ENCODE peak calls at places on chromosomes 4 and X, in six cellular contexts. M, Z, E, S, D and W are unnamed samples.

GRCh38 chrX:128518508-128518907 is 466.3 kb upstream of the ACTRT1 start:
- DNase-seq in D (peak; percentile 4), E (no peak), S (no peak), M (no peak), Z (no peak), W (no peak)

GRCh38 chr4:141196227-141196928 is 24.3 kb upstream of the ZNF330 start:
- DNase-seq in Z (no peak), M (no peak), S (no peak), D (no peak), E (no peak), W (no peak)

GRCh38 chr4:73257995-73258667 is 467 bp downstream of the ANKRD17 start:
- DNase-seq in M (peak; percentile 52), E (no peak), D (peak; percentile 70), Z (peak; percentile 54), S (no peak), W (peak; percentile 20)

GRCh38 chrX:76253432-76253831 is 80.6 kb downstream of the PBDC1 start:
- DNase-seq in S (no peak), E (no peak), M (peak; percentile 18), Z (no peak), D (peak; percentile 48), W (peak; percentile 32)

GRCh38 chr4:175414602-175415001 is 397.5 kb downstream of the GPM6A start:
- DNase-seq in Z (no peak), S (no peak), E (no peak), D (no peak), M (no peak), W (no peak)

GRCh38 chr4:163554870-163555465 is 60.5 kb downstream of the TMA16 start:
- DNase-seq in D (peak; percentile 68), M (no peak), E (no peak), Z (no peak), S (no peak), W (no peak)

GRCh38 chrX:150771116-150771515 is 77.9 kb downstream of the MTMR1 start:
- DNase-seq in M (no peak), S (no peak), D (no peak), Z (no peak), E (no peak), W (no peak)

GRCh38 chr4:147916351-147916750 is 184.5 kb downstream of the ARHGAP10 start:
- DNase-seq in M (peak; percentile 60), S (no peak), D (no peak), Z (no peak), E (no peak), W (no peak)

GRCh38 chr4:87165886-87166285 is 54.5 kb downstream of the KLHL8 start:
- DNase-seq in S (no peak), Z (no peak), D (no peak), E (no peak), M (no peak), W (no peak)

GRCh38 chr4:73090738-73091137 is 21.2 kb upstream of the COX18 start:
- DNase-seq in D (no peak), S (no peak), M (no peak), Z (no peak), E (no peak), W (no peak)

GRCh38 chrX:135697614-135698013 is 15.8 kb upstream of the CT45A1 start:
- DNase-seq in E (no peak), D (no peak), S (no peak), Z (no peak), M (no peak), W (no peak)

GRCh38 chr4:112813790-112814189 is 176.8 kb downstream of the LARP7 start:
- DNase-seq in M (peak; percentile 54), S (no peak), D (no peak), E (no peak), Z (no peak), W (peak; percentile 47)

GRCh38 chr4:145703850-145704528 is 24.0 kb downstream of the C4orf51 start:
- DNase-seq in S (no peak), M (no peak), E (no peak), Z (no peak), D (no peak), W (no peak)

GRCh38 chr4:112889619-112890294 is 159.7 kb upstream of the ANK2 start:
- DNase-seq in E (no peak), M (peak; percentile 23), S (no peak), D (no peak), Z (no peak), W (no peak)

GRCh38 chr4:101000496-101000895 is 346.8 kb downstream of the PPP3CA start:
- DNase-seq in S (no peak), M (peak; percentile 34), E (no peak), D (no peak), Z (no peak), W (no peak)

GRCh38 chr4:138509346-138509745 is 267.2 kb upstream of the SLC7A11 start:
- DNase-seq in D (no peak), M (no peak), E (no peak), S (no peak), Z (no peak), W (no peak)

GRCh38 chr4:105596676-105597075 is 44.3 kb downstream of the ARHGEF38 start:
- DNase-seq in Z (no peak), S (no peak), E (no peak), M (no peak), D (no peak), W (no peak)

GRCh38 chrX:16914058-16914457 is 32.4 kb upstream of the REPS2 start:
- DNase-seq in D (no peak), E (no peak), Z (no peak), M (no peak), S (no peak), W (no peak)

GRCh38 chr4:163215896-163216295 is 49.2 kb upstream of the NAF1 start:
- DNase-seq in E (no peak), S (no peak), D (no peak), Z (no peak), M (no peak), W (no peak)

GRCh38 chr4:8732092-8732491 is 139.5 kb downstream of the CPZ start:
- DNase-seq in S (no peak), M (no peak), E (peak; percentile 42), Z (no peak), D (no peak), W (no peak)

GRCh38 chr4:185286571-185286970 is 77.2 kb downstream of the SNX25 start:
- DNase-seq in M (peak; percentile 22), E (no peak), Z (no peak), S (no peak), D (no peak), W (no peak)

GRCh38 chr4:16685536-16685935 is 212.9 kb downstream of the LDB2 start:
- DNase-seq in Z (no peak), D (no peak), M (peak; percentile 83), S (no peak), E (no peak), W (no peak)

GRCh38 chr4:109010534-109010933 is 247.7 kb upstream of the ETNPPL start:
- DNase-seq in M (no peak), S (no peak), D (no peak), E (no peak), Z (no peak), W (no peak)

GRCh38 chr4:2065106-2065930 is 6.2 kb downstream of the NAT8L start:
- DNase-seq in D (no peak), S (no peak), Z (peak; percentile 21), E (no peak), M (no peak), W (no peak)

GRCh38 chrX:43211570-43211969 is 433.6 kb upstream of the PPP1R2C start:
- DNase-seq in S (no peak), Z (no peak), E (no peak), D (no peak), M (no peak), W (no peak)

DNA sequence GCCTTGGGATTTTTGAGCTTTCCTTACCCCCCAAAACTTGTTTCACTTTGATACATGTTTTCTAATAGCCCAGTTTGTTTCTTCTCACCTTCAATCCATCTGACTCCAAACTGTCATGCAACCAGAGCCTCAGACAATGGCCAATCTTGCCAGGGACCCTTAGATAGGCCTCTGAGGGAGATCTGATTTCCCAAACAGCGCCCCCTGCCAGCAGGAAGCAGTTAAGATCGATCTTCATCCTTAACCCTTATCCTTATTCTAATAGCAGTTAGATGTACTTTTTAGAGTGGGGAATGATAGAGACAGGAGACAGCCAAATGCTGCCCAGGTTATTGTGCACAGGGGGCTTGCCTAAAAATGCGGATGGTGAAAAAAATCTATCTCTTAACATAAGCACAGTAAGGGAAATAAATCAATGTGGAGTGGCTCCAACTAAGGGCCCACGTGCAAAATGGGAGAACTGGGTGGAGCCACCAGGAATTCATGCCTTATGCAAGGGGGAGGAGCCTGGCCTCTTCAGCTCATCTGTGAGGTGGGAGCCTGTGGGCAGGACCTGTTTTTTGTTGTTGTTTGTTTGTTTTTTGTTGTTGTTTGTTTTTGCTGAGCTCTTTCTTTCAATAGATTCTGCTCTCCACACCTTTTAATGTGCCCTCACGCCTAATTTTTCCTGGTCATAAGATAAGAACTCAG is 833.6 kb upstream of the AGA start:
- DNase-seq in M (no peak), D (no peak), S (no peak), E (no peak), Z (no peak), W (no peak)
- TF ChIP-seq CTCF in M (no peak), D (peak; percentile 55), S (no peak), E (no peak), Z (no peak), W (no peak)

GRCh38 chr4:150799207-150799606 is 215.9 kb downstream of the LRBA start:
- DNase-seq in M (no peak), S (no peak), E (no peak), Z (no peak), D (no peak), W (no peak)
- TF ChIP-seq CTCF in M (peak; percentile 28), S (no peak), E (no peak), Z (no peak), D (no peak), W (no peak)

DNA sequence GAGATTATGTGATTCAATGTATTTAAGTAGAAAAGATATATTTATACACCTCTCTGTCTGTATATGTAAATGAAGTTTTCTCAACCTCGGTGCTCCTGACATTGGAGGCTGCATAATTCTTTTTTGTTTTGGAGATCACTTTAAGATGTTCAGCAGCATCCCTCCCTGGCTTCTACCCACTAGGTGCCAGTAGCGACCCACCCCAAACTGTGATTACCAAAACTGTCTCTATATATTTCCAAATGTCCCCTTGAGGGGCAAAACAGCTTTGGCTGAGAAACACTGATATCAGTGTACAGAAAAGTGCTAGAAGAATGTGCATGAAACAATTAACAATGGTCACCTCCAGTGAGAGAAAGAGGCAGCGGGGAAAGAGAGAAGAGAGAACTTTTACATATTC is 51.2 kb downstream of the DCX start:
- DNase-seq in E (no peak), Z (no peak), S (no peak), D (no peak), M (no peak), W (no peak)
- TF ChIP-seq CTCF in E (no peak), Z (no peak), S (no peak), D (no peak), M (no peak), W (no peak)

GRCh38 chrX:155086961-155087735 is 15.8 kb downstream of the BRCC3 start:
- DNase-seq in S (no peak), M (no peak), Z (no peak), D (no peak), E (no peak), W (no peak)

DNA sequence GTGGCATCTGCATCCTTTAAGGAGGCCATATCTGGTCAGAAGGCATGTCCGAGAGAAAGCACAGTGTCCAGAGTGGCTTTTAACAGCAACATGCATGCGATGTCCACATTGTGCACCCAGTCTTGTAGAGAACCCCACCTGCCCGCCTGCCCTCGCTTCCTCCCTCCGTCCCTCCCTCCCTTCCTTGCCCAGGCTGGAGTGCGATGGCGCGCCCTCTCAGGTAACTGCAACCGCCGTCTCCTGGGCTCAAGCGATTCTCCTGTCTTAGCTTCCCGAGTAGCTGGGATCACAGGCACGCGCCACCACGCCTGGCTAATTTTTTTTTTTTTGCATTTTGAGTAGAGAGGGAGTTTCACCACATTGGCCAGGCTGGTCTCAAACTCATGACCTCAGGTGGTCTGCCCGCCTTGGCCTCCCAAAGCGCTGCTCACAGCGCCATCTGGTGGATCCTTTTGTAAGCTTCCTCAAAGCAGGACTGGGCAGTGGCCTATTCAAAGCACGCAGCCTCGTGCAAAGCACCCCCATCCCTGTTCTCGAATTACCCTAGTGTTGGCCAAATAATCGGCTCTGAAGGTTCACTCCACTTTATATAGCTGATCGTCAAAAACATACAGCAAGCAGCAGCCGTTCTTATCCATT is 15.0 kb downstream of the BRCC3 start:
- DNase-seq in Z (peak; percentile 46), D (peak; percentile 44), E (no peak), S (no peak), M (no peak), W (peak; percentile 33)
- TF ChIP-seq CTCF in Z (peak; percentile 15), D (peak; percentile 69), E (peak; percentile 44), S (no peak), M (peak; percentile 50), W (peak; percentile 16)